ENCODE peak calls at places on chromosomes 4 and X, in eight cellular contexts. One of them, this sample, is unnamed.
A peak's percentile ranks its signal among the peaks of the same experiment; 100 is the strongest.

GRCh38 chrX:20382518-20383291 is 116.0 kb upstream of the RPS6KA3 start:
- DNase-seq in left ventricle myocardium inferior: no peak
- DNase-seq in activated CD4-positive, CD25-positive, alpha-beta regulatory T cell treated with anti-CD3 and anti-CD28 coated beads, Interleukin-2, amount 50 U/mL, for 16 hours: no peak
- DNase-seq in Caki2: peak; percentile 44
- DNase-seq in iPS DF 19.7: no peak
- DNase-seq in osteocyte: no peak
- DNase-seq in NCI-H510A: no peak
- DNase-seq in activated CD8-positive, alpha-beta T cell treated with anti-CD3 and anti-CD28 coated beads for 36 hours: peak; percentile 40
- DNase-seq in this sample: no peak

GRCh38 chrX:115233497-115234219 is at the start of gene LRCH2:
- DNase-seq in activated CD8-positive, alpha-beta T cell treated with anti-CD3 and anti-CD28 coated beads for 36 hours: no peak
- DNase-seq in left ventricle myocardium inferior: peak; percentile 20
- DNase-seq in osteocyte: peak; percentile 85
- DNase-seq in activated CD4-positive, CD25-positive, alpha-beta regulatory T cell treated with anti-CD3 and anti-CD28 coated beads, Interleukin-2, amount 50 U/mL, for 16 hours: no peak
- DNase-seq in iPS DF 19.7: no peak
- DNase-seq in Caki2: no peak
- DNase-seq in NCI-H510A: peak; percentile 8
- DNase-seq in this sample: no peak

GRCh38 chrX:48831909-48832291 is 3.5 kb downstream of the PCSK1N start:
- DNase-seq in activated CD4-positive, CD25-positive, alpha-beta regulatory T cell treated with anti-CD3 and anti-CD28 coated beads, Interleukin-2, amount 50 U/mL, for 16 hours: no peak
- DNase-seq in left ventricle myocardium inferior: no peak
- DNase-seq in osteocyte: no peak
- DNase-seq in NCI-H510A: no peak
- DNase-seq in iPS DF 19.7: no peak
- DNase-seq in Caki2: no peak
- DNase-seq in activated CD8-positive, alpha-beta T cell treated with anti-CD3 and anti-CD28 coated beads for 36 hours: no peak
- DNase-seq in this sample: no peak

GRCh38 chr4:64121803-64122202 is 287.4 kb downstream of the TECRL start:
- DNase-seq in Caki2: no peak
- DNase-seq in iPS DF 19.7: no peak
- DNase-seq in NCI-H510A: no peak
- DNase-seq in osteocyte: no peak
- DNase-seq in activated CD8-positive, alpha-beta T cell treated with anti-CD3 and anti-CD28 coated beads for 36 hours: no peak
- DNase-seq in left ventricle myocardium inferior: no peak
- DNase-seq in activated CD4-positive, CD25-positive, alpha-beta regulatory T cell treated with anti-CD3 and anti-CD28 coated beads, Interleukin-2, amount 50 U/mL, for 16 hours: no peak
- DNase-seq in this sample: no peak

GRCh38 chr4:2059034-2059725 is at the start of gene NAT8L:
- DNase-seq in left ventricle myocardium inferior: peak; percentile 27
- DNase-seq in activated CD8-positive, alpha-beta T cell treated with anti-CD3 and anti-CD28 coated beads for 36 hours: peak; percentile 45
- DNase-seq in activated CD4-positive, CD25-positive, alpha-beta regulatory T cell treated with anti-CD3 and anti-CD28 coated beads, Interleukin-2, amount 50 U/mL, for 16 hours: no peak
- DNase-seq in iPS DF 19.7: no peak
- DNase-seq in osteocyte: no peak
- DNase-seq in Caki2: no peak
- DNase-seq in NCI-H510A: peak; percentile 38
- DNase-seq in this sample: no peak

GRCh38 chr4:36704289-36704688 is 422.9 kb downstream of the DTHD1 start:
- DNase-seq in Caki2: no peak
- DNase-seq in NCI-H510A: no peak
- DNase-seq in activated CD8-positive, alpha-beta T cell treated with anti-CD3 and anti-CD28 coated beads for 36 hours: no peak
- DNase-seq in iPS DF 19.7: no peak
- DNase-seq in activated CD4-positive, CD25-positive, alpha-beta regulatory T cell treated with anti-CD3 and anti-CD28 coated beads, Interleukin-2, amount 50 U/mL, for 16 hours: no peak
- DNase-seq in osteocyte: no peak
- DNase-seq in left ventricle myocardium inferior: no peak
- DNase-seq in this sample: no peak

GRCh38 chr4:177005801-177006230 is 213.1 kb upstream of the VEGFC start:
- DNase-seq in iPS DF 19.7: no peak
- DNase-seq in osteocyte: no peak
- DNase-seq in Caki2: no peak
- DNase-seq in left ventricle myocardium inferior: no peak
- DNase-seq in NCI-H510A: no peak
- DNase-seq in activated CD8-positive, alpha-beta T cell treated with anti-CD3 and anti-CD28 coated beads for 36 hours: no peak
- DNase-seq in activated CD4-positive, CD25-positive, alpha-beta regulatory T cell treated with anti-CD3 and anti-CD28 coated beads, Interleukin-2, amount 50 U/mL, for 16 hours: no peak
- DNase-seq in this sample: no peak

GRCh38 chr4:33722800-33723511 is 2521.4 kb downstream of the ARAP2 start:
- DNase-seq in iPS DF 19.7: no peak
- DNase-seq in Caki2: no peak
- DNase-seq in activated CD4-positive, CD25-positive, alpha-beta regulatory T cell treated with anti-CD3 and anti-CD28 coated beads, Interleukin-2, amount 50 U/mL, for 16 hours: no peak
- DNase-seq in left ventricle myocardium inferior: no peak
- DNase-seq in activated CD8-positive, alpha-beta T cell treated with anti-CD3 and anti-CD28 coated beads for 36 hours: no peak
- DNase-seq in NCI-H510A: no peak
- DNase-seq in osteocyte: no peak
- DNase-seq in this sample: no peak

GRCh38 chr4:680565-680930 is 6.2 kb downstream of the MYL5 start:
- DNase-seq in osteocyte: no peak
- DNase-seq in left ventricle myocardium inferior: no peak
- DNase-seq in iPS DF 19.7: no peak
- DNase-seq in activated CD4-positive, CD25-positive, alpha-beta regulatory T cell treated with anti-CD3 and anti-CD28 coated beads, Interleukin-2, amount 50 U/mL, for 16 hours: no peak
- DNase-seq in NCI-H510A: no peak
- DNase-seq in Caki2: no peak
- DNase-seq in activated CD8-positive, alpha-beta T cell treated with anti-CD3 and anti-CD28 coated beads for 36 hours: peak; percentile 51
- DNase-seq in this sample: no peak

GRCh38 chr4:175930471-175930870 is 118.4 kb upstream of the GPM6A start:
- DNase-seq in activated CD8-positive, alpha-beta T cell treated with anti-CD3 and anti-CD28 coated beads for 36 hours: no peak
- DNase-seq in NCI-H510A: no peak
- DNase-seq in left ventricle myocardium inferior: no peak
- DNase-seq in Caki2: no peak
- DNase-seq in activated CD4-positive, CD25-positive, alpha-beta regulatory T cell treated with anti-CD3 and anti-CD28 coated beads, Interleukin-2, amount 50 U/mL, for 16 hours: no peak
- DNase-seq in iPS DF 19.7: no peak
- DNase-seq in osteocyte: no peak
- DNase-seq in this sample: no peak

GRCh38 chr4:187172340-187172761 is 448.7 kb upstream of the FAT1 start:
- DNase-seq in left ventricle myocardium inferior: no peak
- DNase-seq in activated CD4-positive, CD25-positive, alpha-beta regulatory T cell treated with anti-CD3 and anti-CD28 coated beads, Interleukin-2, amount 50 U/mL, for 16 hours: no peak
- DNase-seq in activated CD8-positive, alpha-beta T cell treated with anti-CD3 and anti-CD28 coated beads for 36 hours: no peak
- DNase-seq in iPS DF 19.7: no peak
- DNase-seq in Caki2: no peak
- DNase-seq in NCI-H510A: no peak
- DNase-seq in osteocyte: no peak
- DNase-seq in this sample: no peak

GRCh38 chr4:101258782-101259353 is 88.5 kb downstream of the PPP3CA start:
- DNase-seq in activated CD4-positive, CD25-positive, alpha-beta regulatory T cell treated with anti-CD3 and anti-CD28 coated beads, Interleukin-2, amount 50 U/mL, for 16 hours: no peak
- DNase-seq in Caki2: no peak
- DNase-seq in iPS DF 19.7: no peak
- DNase-seq in osteocyte: no peak
- DNase-seq in activated CD8-positive, alpha-beta T cell treated with anti-CD3 and anti-CD28 coated beads for 36 hours: no peak
- DNase-seq in left ventricle myocardium inferior: no peak
- DNase-seq in NCI-H510A: no peak
- DNase-seq in this sample: no peak

GRCh38 chr4:181548873-181549541 is 694.2 kb upstream of the TENM3 start:
- DNase-seq in activated CD4-positive, CD25-positive, alpha-beta regulatory T cell treated with anti-CD3 and anti-CD28 coated beads, Interleukin-2, amount 50 U/mL, for 16 hours: no peak
- DNase-seq in osteocyte: no peak
- DNase-seq in left ventricle myocardium inferior: no peak
- DNase-seq in NCI-H510A: no peak
- DNase-seq in iPS DF 19.7: no peak
- DNase-seq in activated CD8-positive, alpha-beta T cell treated with anti-CD3 and anti-CD28 coated beads for 36 hours: no peak
- DNase-seq in Caki2: peak; percentile 26
- DNase-seq in this sample: no peak

GRCh38 chr4:122715221-122715620 is 17.3 kb upstream of the BBS12 start:
- DNase-seq in activated CD4-positive, CD25-positive, alpha-beta regulatory T cell treated with anti-CD3 and anti-CD28 coated beads, Interleukin-2, amount 50 U/mL, for 16 hours: no peak
- DNase-seq in osteocyte: no peak
- DNase-seq in iPS DF 19.7: no peak
- DNase-seq in Caki2: no peak
- DNase-seq in activated CD8-positive, alpha-beta T cell treated with anti-CD3 and anti-CD28 coated beads for 36 hours: no peak
- DNase-seq in left ventricle myocardium inferior: no peak
- DNase-seq in NCI-H510A: no peak
- DNase-seq in this sample: no peak

GRCh38 chrX:152652467-152652866 is 14.8 kb downstream of the GABRQ start:
- DNase-seq in left ventricle myocardium inferior: no peak
- DNase-seq in Caki2: no peak
- DNase-seq in activated CD8-positive, alpha-beta T cell treated with anti-CD3 and anti-CD28 coated beads for 36 hours: no peak
- DNase-seq in iPS DF 19.7: no peak
- DNase-seq in osteocyte: peak; percentile 80
- DNase-seq in NCI-H510A: no peak
- DNase-seq in activated CD4-positive, CD25-positive, alpha-beta regulatory T cell treated with anti-CD3 and anti-CD28 coated beads, Interleukin-2, amount 50 U/mL, for 16 hours: no peak
- DNase-seq in this sample: no peak

GRCh38 chrX:40434443-40434842 is 146.3 kb upstream of the ATP6AP2 start:
- DNase-seq in left ventricle myocardium inferior: no peak
- DNase-seq in Caki2: no peak
- DNase-seq in NCI-H510A: no peak
- DNase-seq in activated CD4-positive, CD25-positive, alpha-beta regulatory T cell treated with anti-CD3 and anti-CD28 coated beads, Interleukin-2, amount 50 U/mL, for 16 hours: no peak
- DNase-seq in activated CD8-positive, alpha-beta T cell treated with anti-CD3 and anti-CD28 coated beads for 36 hours: no peak
- DNase-seq in iPS DF 19.7: no peak
- DNase-seq in osteocyte: no peak
- DNase-seq in this sample: no peak

GRCh38 chr4:121938282-121939092 is 13.4 kb downstream of the TRPC3 start:
- DNase-seq in activated CD4-positive, CD25-positive, alpha-beta regulatory T cell treated with anti-CD3 and anti-CD28 coated beads, Interleukin-2, amount 50 U/mL, for 16 hours: no peak
- DNase-seq in activated CD8-positive, alpha-beta T cell treated with anti-CD3 and anti-CD28 coated beads for 36 hours: no peak
- DNase-seq in NCI-H510A: no peak
- DNase-seq in Caki2: no peak
- DNase-seq in osteocyte: no peak
- DNase-seq in iPS DF 19.7: no peak
- DNase-seq in left ventricle myocardium inferior: no peak
- DNase-seq in this sample: no peak

GRCh38 chr4:117900832-117901231 is 133.5 kb upstream of the NDST3 start:
- DNase-seq in iPS DF 19.7: no peak
- DNase-seq in left ventricle myocardium inferior: no peak
- DNase-seq in osteocyte: no peak
- DNase-seq in Caki2: no peak
- DNase-seq in activated CD8-positive, alpha-beta T cell treated with anti-CD3 and anti-CD28 coated beads for 36 hours: no peak
- DNase-seq in NCI-H510A: no peak
- DNase-seq in activated CD4-positive, CD25-positive, alpha-beta regulatory T cell treated with anti-CD3 and anti-CD28 coated beads, Interleukin-2, amount 50 U/mL, for 16 hours: no peak
- DNase-seq in this sample: no peak

GRCh38 chr4:54384563-54384962 is 155.5 kb downstream of the PDGFRA start:
- DNase-seq in activated CD8-positive, alpha-beta T cell treated with anti-CD3 and anti-CD28 coated beads for 36 hours: peak; percentile 34
- DNase-seq in iPS DF 19.7: no peak
- DNase-seq in NCI-H510A: peak; percentile 14
- DNase-seq in Caki2: peak; percentile 10
- DNase-seq in left ventricle myocardium inferior: peak; percentile 18
- DNase-seq in osteocyte: no peak
- DNase-seq in activated CD4-positive, CD25-positive, alpha-beta regulatory T cell treated with anti-CD3 and anti-CD28 coated beads, Interleukin-2, amount 50 U/mL, for 16 hours: no peak
- DNase-seq in this sample: no peak

GRCh38 chr4:165378763-165379631 is at the start of gene CPE:
- DNase-seq in activated CD4-positive, CD25-positive, alpha-beta regulatory T cell treated with anti-CD3 and anti-CD28 coated beads, Interleukin-2, amount 50 U/mL, for 16 hours: no peak
- DNase-seq in NCI-H510A: peak; percentile 81
- DNase-seq in Caki2: peak; percentile 69
- DNase-seq in left ventricle myocardium inferior: peak; percentile 76
- DNase-seq in osteocyte: peak; percentile 94
- DNase-seq in activated CD8-positive, alpha-beta T cell treated with anti-CD3 and anti-CD28 coated beads for 36 hours: peak; percentile 80
- DNase-seq in iPS DF 19.7: no peak
- DNase-seq in this sample: no peak

This sample was measured in vagina.